ENCODE peak calls at places on chromosomes 7 and 10, in eight cellular contexts. Q, P, L, G, R, E, B and D are unnamed samples.
A peak's percentile ranks its signal among the peaks of the same experiment; 100 is the strongest.

GRCh38 chr10:100984670-100985177 is 2.6 kb downstream of the MRPL43 start:
- DNase-seq in Q (no peak), P (no peak), L (no peak), G (no peak), R (no peak), E (no peak), B (no peak), D (no peak)

GRCh38 chr7:18154707-18155106 is 127.1 kb upstream of the PRPS1L1 start:
- DNase-seq in Q (no peak), P (no peak), L (no peak), G (no peak), R (no peak), E (no peak), B (no peak), D (no peak)

GRCh38 chr10:77073066-77073960 is 564.3 kb downstream of the KCNMA1 start:
- DNase-seq in Q (no peak), P (peak; percentile 19), L (no peak), G (no peak), R (no peak), E (no peak), B (peak; percentile 55), D (no peak)

GRCh38 chr10:122213766-122214165 is 57.3 kb upstream of the BTBD16 start:
- DNase-seq in Q (no peak), P (no peak), L (no peak), G (no peak), R (no peak), E (no peak), B (no peak), D (no peak)

GRCh38 chr7:26198133-26198780 is 2.3 kb downstream of the HNRNPA2B1 start:
- DNase-seq in Q (no peak), P (no peak), L (peak; percentile 54), G (no peak), R (no peak), E (no peak), B (no peak), D (no peak)

GRCh38 chr10:132452216-132452650 is 55.2 kb downstream of the PWWP2B start:
- DNase-seq in Q (no peak), P (no peak), L (no peak), G (no peak), R (no peak), E (no peak), B (no peak), D (no peak)

GRCh38 chr7:33790746-33791145 is 114.6 kb upstream of the BMPER start:
- DNase-seq in Q (no peak), P (no peak), L (no peak), G (no peak), R (no peak), E (no peak), B (no peak), D (no peak)

GRCh38 chr10:18400201-18400910 is 251.0 kb downstream of the NSUN6 start:
- DNase-seq in Q (no peak), P (peak; percentile 3), L (peak; percentile 7), G (no peak), R (no peak), E (no peak), B (no peak), D (no peak)

GRCh38 chr10:101050206-101051069 is 11.4 kb upstream of the KAZALD1 start:
- DNase-seq in Q (no peak), P (no peak), L (peak; percentile 79), G (peak; percentile 67), R (peak; percentile 91), E (peak; percentile 72), B (no peak), D (peak; percentile 32)

GRCh38 chr7:79504607-79505389 is 51.3 kb upstream of the MAGI2 start:
- DNase-seq in Q (no peak), P (peak; percentile 28), L (no peak), G (no peak), R (no peak), E (no peak), B (no peak), D (no peak)

GRCh38 chr7:103651978-103652377 is 206.0 kb upstream of the SLC26A5 start:
- DNase-seq in Q (no peak), P (no peak), L (no peak), G (no peak), R (no peak), E (no peak), B (no peak), D (no peak)

GRCh38 chr7:55112056-55112455 is 93.2 kb downstream of the EGFR start:
- DNase-seq in Q (no peak), P (no peak), L (no peak), G (no peak), R (no peak), E (no peak), B (no peak), D (no peak)